ENCODE peak calls at places on chromosome 14, in six cellular contexts. One of them, this sample, is unnamed.
A peak's percentile ranks its signal among the peaks of the same experiment; 100 is the strongest.

GRCh38 chr14:52111583-52111982 is 42.7 kb upstream of the NID2 start:
- DNase-seq in spleen: no peak
- DNase-seq in IMR-90: peak; percentile 87
- DNase-seq in heart left ventricle: no peak
- DNase-seq in gastrocnemius medialis: no peak
- DNase-seq in esophagus squamous epithelium: no peak
- DNase-seq in this sample: no peak

GRCh38 chr14:72256055-72256454 is 323.8 kb downstream of the RGS6 start:
- DNase-seq in gastrocnemius medialis: no peak
- DNase-seq in heart left ventricle: no peak
- DNase-seq in esophagus squamous epithelium: no peak
- DNase-seq in spleen: no peak
- DNase-seq in IMR-90: no peak
- DNase-seq in this sample: no peak

GRCh38 chr14:31969371-31969770 is 107.7 kb upstream of the ARHGAP5 start:
- DNase-seq in IMR-90: no peak
- DNase-seq in gastrocnemius medialis: no peak
- DNase-seq in spleen: no peak
- DNase-seq in heart left ventricle: no peak
- DNase-seq in esophagus squamous epithelium: no peak
- DNase-seq in this sample: no peak

GRCh38 chr14:32980887-32981501 is 42.3 kb downstream of the NPAS3 start:
- DNase-seq in IMR-90: no peak
- DNase-seq in esophagus squamous epithelium: no peak
- DNase-seq in gastrocnemius medialis: no peak
- DNase-seq in spleen: no peak
- DNase-seq in heart left ventricle: no peak
- DNase-seq in this sample: no peak

GRCh38 chr14:51328089-51328941 is 88.3 kb downstream of the TMX1 start:
- DNase-seq in IMR-90: peak; percentile 82
- DNase-seq in heart left ventricle: peak; percentile 39
- DNase-seq in spleen: no peak
- DNase-seq in esophagus squamous epithelium: no peak
- DNase-seq in gastrocnemius medialis: no peak
- DNase-seq in this sample: no peak

GRCh38 chr14:96368534-96368933 is 5.2 kb downstream of the GSKIP start:
- DNase-seq in spleen: no peak
- DNase-seq in heart left ventricle: no peak
- DNase-seq in esophagus squamous epithelium: no peak
- DNase-seq in gastrocnemius medialis: no peak
- DNase-seq in IMR-90: no peak
- DNase-seq in this sample: no peak

GRCh38 chr14:39467889-39468524 is 35.8 kb upstream of the FBXO33 start:
- DNase-seq in spleen: no peak
- DNase-seq in gastrocnemius medialis: no peak
- DNase-seq in esophagus squamous epithelium: no peak
- DNase-seq in IMR-90: peak; percentile 43
- DNase-seq in heart left ventricle: no peak
- DNase-seq in this sample: no peak

GRCh38 chr14:69133206-69134125 is 19.5 kb downstream of the DCAF5 start:
- DNase-seq in spleen: no peak
- DNase-seq in esophagus squamous epithelium: no peak
- DNase-seq in heart left ventricle: no peak
- DNase-seq in gastrocnemius medialis: peak; percentile 13
- DNase-seq in IMR-90: peak; percentile 78
- DNase-seq in this sample: no peak

GRCh38 chr14:95562892-95563685 is 28.2 kb downstream of the GLRX5 start:
- DNase-seq in gastrocnemius medialis: no peak
- DNase-seq in heart left ventricle: no peak
- DNase-seq in IMR-90: peak; percentile 16
- DNase-seq in spleen: no peak
- DNase-seq in esophagus squamous epithelium: no peak
- DNase-seq in this sample: no peak

GRCh38 chr14:90536092-90536491 is 139.3 kb downstream of the CALM1 start:
- DNase-seq in IMR-90: no peak
- DNase-seq in esophagus squamous epithelium: no peak
- DNase-seq in gastrocnemius medialis: no peak
- DNase-seq in heart left ventricle: peak; percentile 69
- DNase-seq in spleen: no peak
- DNase-seq in this sample: peak; percentile 50

DNA sequence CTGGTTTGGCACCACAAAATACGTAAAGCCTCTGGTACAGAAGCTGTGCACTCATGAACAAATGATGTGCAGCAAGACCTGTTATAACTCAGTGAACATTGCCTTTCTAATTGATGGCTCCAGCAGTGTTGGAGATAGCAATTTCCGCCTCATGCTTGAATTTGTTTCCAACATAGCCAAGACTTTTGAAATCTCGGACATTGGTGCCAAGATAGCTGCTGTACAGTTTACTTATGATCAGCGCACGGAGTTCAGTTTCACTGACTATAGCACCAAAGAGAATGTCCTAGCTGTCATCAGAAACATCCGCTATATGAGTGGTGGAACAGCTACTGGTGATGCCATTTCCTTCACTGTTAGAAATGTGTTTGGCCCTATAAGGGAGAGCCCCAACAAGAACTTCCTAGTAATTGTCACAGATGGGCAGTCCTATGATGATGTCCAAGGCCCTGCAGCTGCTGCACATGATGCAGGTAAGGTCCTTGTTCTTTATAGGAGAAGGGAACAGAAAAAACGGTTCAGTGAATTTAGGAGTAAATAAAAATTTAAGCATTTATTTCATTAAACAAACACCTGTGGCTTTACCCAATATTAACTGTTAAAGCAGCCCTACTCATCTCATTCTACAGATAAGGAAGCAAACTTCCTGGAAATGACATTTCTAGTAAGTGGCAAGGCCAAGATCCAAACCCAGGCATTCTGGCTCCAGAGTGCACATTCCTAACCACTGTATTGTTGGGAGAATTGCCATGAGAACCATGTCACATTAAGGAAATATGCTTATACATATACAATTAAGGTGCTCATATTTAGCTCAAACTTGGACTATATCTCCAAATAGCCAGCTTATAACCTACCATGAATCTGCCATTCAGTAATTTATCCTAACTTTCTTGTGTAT is 11.7 kb downstream of the COCH start:
- DNase-seq in heart left ventricle: no peak
- DNase-seq in spleen: no peak
- DNase-seq in gastrocnemius medialis: no peak
- DNase-seq in IMR-90: peak; percentile 46
- DNase-seq in esophagus squamous epithelium: no peak
- DNase-seq in this sample: no peak
- TF ChIP-seq POLR2A in heart left ventricle: no peak
- TF ChIP-seq POLR2A in spleen: no peak
- TF ChIP-seq POLR2A in gastrocnemius medialis: no peak
- TF ChIP-seq POLR2A in IMR-90: no peak
- TF ChIP-seq POLR2A in esophagus squamous epithelium: no peak
- TF ChIP-seq POLR2A in this sample: no peak

GRCh38 chr14:93330609-93331000 is 2.2 kb downstream of the BTBD7 start:
- DNase-seq in esophagus squamous epithelium: no peak
- DNase-seq in IMR-90: no peak
- DNase-seq in spleen: no peak
- DNase-seq in gastrocnemius medialis: no peak
- DNase-seq in heart left ventricle: no peak
- DNase-seq in this sample: no peak

GRCh38 chr14:93333631-93334095 is 827 bp upstream of the BTBD7 start:
- DNase-seq in IMR-90: no peak
- DNase-seq in gastrocnemius medialis: no peak
- DNase-seq in esophagus squamous epithelium: no peak
- DNase-seq in spleen: no peak
- DNase-seq in heart left ventricle: no peak
- DNase-seq in this sample: no peak

GRCh38 chr14:93332032-93332852 is 594 bp downstream of the BTBD7 start:
- DNase-seq in esophagus squamous epithelium: no peak
- DNase-seq in spleen: peak; percentile 93
- DNase-seq in heart left ventricle: peak; percentile 74
- DNase-seq in gastrocnemius medialis: peak; percentile 10
- DNase-seq in IMR-90: peak; percentile 49
- DNase-seq in this sample: peak; percentile 69

GRCh38 chr14:93331375-93332031 is 1.3 kb downstream of the BTBD7 start:
- DNase-seq in spleen: peak; percentile 87
- DNase-seq in heart left ventricle: peak; percentile 69
- DNase-seq in esophagus squamous epithelium: no peak
- DNase-seq in IMR-90: no peak
- DNase-seq in gastrocnemius medialis: no peak
- DNase-seq in this sample: no peak

GRCh38 chr14:93332853-93333630 is at the start of gene BTBD7:
- DNase-seq in spleen: peak; percentile 99
- DNase-seq in IMR-90: peak; percentile 92
- DNase-seq in gastrocnemius medialis: peak; percentile 88
- DNase-seq in heart left ventricle: peak; percentile 96
- DNase-seq in esophagus squamous epithelium: peak; percentile 56
- DNase-seq in this sample: peak; percentile 96
- TF ChIP-seq CTCF in spleen: peak; percentile 33
- TF ChIP-seq CTCF in IMR-90: peak; percentile 40
- TF ChIP-seq CTCF in gastrocnemius medialis: peak; percentile 25
- TF ChIP-seq CTCF in heart left ventricle: peak; percentile 44
- TF ChIP-seq CTCF in esophagus squamous epithelium: peak; percentile 29
- TF ChIP-seq CTCF in this sample: no peak

GRCh38 chr14:106844608-106845285 is 1318.4 kb downstream of the TMEM121 start:
- DNase-seq in heart left ventricle: peak; percentile 78
- DNase-seq in IMR-90: no peak
- DNase-seq in esophagus squamous epithelium: no peak
- DNase-seq in gastrocnemius medialis: peak; percentile 51
- DNase-seq in spleen: peak; percentile 96
- DNase-seq in this sample: peak; percentile 89
- TF ChIP-seq POLR2A in heart left ventricle: no peak
- TF ChIP-seq POLR2A in IMR-90: no peak
- TF ChIP-seq POLR2A in esophagus squamous epithelium: no peak
- TF ChIP-seq POLR2A in gastrocnemius medialis: peak; percentile 17
- TF ChIP-seq POLR2A in spleen: peak; percentile 60
- TF ChIP-seq POLR2A in this sample: peak; percentile 30

DNA sequence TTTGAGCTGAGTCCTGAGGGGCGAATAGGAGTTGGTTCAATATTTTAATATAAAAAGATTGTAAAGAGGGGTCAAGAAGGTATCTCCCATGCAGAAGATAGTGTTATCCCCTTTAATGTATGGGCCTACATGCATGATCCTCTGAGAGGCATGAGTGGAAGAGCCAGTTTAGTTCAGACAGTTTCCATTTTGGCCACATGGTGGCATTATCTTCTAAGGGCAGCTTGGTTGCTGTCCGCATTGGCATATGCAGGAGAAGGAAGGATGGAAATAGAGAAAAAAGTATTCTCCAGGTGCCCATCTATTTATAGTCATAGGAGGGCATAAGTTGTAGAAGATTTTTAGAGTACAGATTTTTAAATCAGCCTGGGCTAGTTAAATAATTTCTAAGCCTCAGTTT is 5.4 kb downstream of the SAMD4A start:
- DNase-seq in spleen: no peak
- DNase-seq in IMR-90: no peak
- DNase-seq in esophagus squamous epithelium: no peak
- DNase-seq in heart left ventricle: no peak
- DNase-seq in gastrocnemius medialis: no peak
- DNase-seq in this sample: no peak
- TF ChIP-seq CTCF in spleen: peak; percentile 12
- TF ChIP-seq CTCF in IMR-90: peak; percentile 44
- TF ChIP-seq CTCF in esophagus squamous epithelium: no peak
- TF ChIP-seq CTCF in heart left ventricle: peak; percentile 45
- TF ChIP-seq CTCF in gastrocnemius medialis: peak; percentile 38
- TF ChIP-seq CTCF in this sample: peak; percentile 21

GRCh38 chr14:103116645-103117044 is 6.6 kb upstream of the TNFAIP2 start:
- DNase-seq in gastrocnemius medialis: no peak
- DNase-seq in heart left ventricle: no peak
- DNase-seq in IMR-90: no peak
- DNase-seq in esophagus squamous epithelium: no peak
- DNase-seq in spleen: no peak
- DNase-seq in this sample: no peak

GRCh38 chr14:103118019-103118662 is 5.1 kb upstream of the TNFAIP2 start:
- DNase-seq in IMR-90: peak; percentile 35
- DNase-seq in gastrocnemius medialis: peak; percentile 68
- DNase-seq in esophagus squamous epithelium: no peak
- DNase-seq in spleen: no peak
- DNase-seq in heart left ventricle: peak; percentile 90
- DNase-seq in this sample: peak; percentile 73

GRCh38 chr14:103121161-103121845 is 2.0 kb upstream of the TNFAIP2 start:
- DNase-seq in heart left ventricle: peak; percentile 76
- DNase-seq in esophagus squamous epithelium: no peak
- DNase-seq in IMR-90: no peak
- DNase-seq in spleen: peak; percentile 90
- DNase-seq in gastrocnemius medialis: no peak
- DNase-seq in this sample: peak; percentile 75

GRCh38 chr14:103115845-103116572 is 7.3 kb upstream of the TNFAIP2 start:
- DNase-seq in spleen: no peak
- DNase-seq in esophagus squamous epithelium: no peak
- DNase-seq in heart left ventricle: no peak
- DNase-seq in gastrocnemius medialis: no peak
- DNase-seq in IMR-90: peak; percentile 76
- DNase-seq in this sample: no peak

GRCh38 chr14:103118663-103119404 is 4.4 kb upstream of the TNFAIP2 start:
- DNase-seq in spleen: peak; percentile 95
- DNase-seq in gastrocnemius medialis: peak; percentile 55
- DNase-seq in esophagus squamous epithelium: no peak
- DNase-seq in IMR-90: no peak
- DNase-seq in heart left ventricle: peak; percentile 78
- DNase-seq in this sample: peak; percentile 84
- TF ChIP-seq POLR2A in spleen: no peak
- TF ChIP-seq POLR2A in gastrocnemius medialis: no peak
- TF ChIP-seq POLR2A in esophagus squamous epithelium: no peak
- TF ChIP-seq POLR2A in IMR-90: no peak
- TF ChIP-seq POLR2A in heart left ventricle: no peak
- TF ChIP-seq POLR2A in this sample: no peak

DNA sequence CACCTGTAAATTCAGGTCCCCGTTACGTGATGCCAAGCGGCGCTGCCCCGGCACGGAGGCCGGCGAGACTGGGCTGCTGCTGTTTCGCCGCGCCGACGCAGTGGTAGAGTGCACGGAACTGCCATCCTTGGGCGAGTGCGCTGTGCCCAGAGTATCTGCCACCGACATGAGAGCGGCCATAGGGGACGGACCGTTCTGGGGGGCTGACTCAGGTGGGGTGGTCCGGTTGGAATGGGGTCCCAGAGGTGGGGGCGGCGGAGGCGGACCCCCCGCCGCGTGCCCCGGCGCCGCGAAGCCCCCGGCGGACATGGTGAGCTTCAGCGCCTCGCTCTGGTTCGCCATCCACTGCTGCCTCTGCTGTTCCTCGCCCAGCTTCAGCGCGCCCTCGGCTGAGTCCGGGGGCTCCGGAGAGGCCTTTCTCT is 2.8 kb downstream of the IRF2BPL start:
- DNase-seq in IMR-90: no peak
- DNase-seq in esophagus squamous epithelium: no peak
- DNase-seq in gastrocnemius medialis: no peak
- DNase-seq in spleen: peak; percentile 84
- DNase-seq in heart left ventricle: no peak
- DNase-seq in this sample: peak; percentile 63
- TF ChIP-seq CTCF in IMR-90: no peak
- TF ChIP-seq CTCF in esophagus squamous epithelium: no peak
- TF ChIP-seq CTCF in gastrocnemius medialis: no peak
- TF ChIP-seq CTCF in spleen: no peak
- TF ChIP-seq CTCF in heart left ventricle: no peak
- TF ChIP-seq CTCF in this sample: no peak